ENCODE peak calls at places on chromosomes 1 and 21, in five cellular contexts. One of them, this sample, is unnamed.
A peak's percentile ranks its signal among the peaks of the same experiment; 100 is the strongest.

GRCh38 chr1:75791022-75791421 is 5.0 kb downstream of the RABGGTB start:
- DNase-seq in neuronal stem cell: no peak
- DNase-seq in HCT116: no peak
- DNase-seq in tibial artery: no peak
- DNase-seq in endodermal cell: no peak
- DNase-seq in this sample: no peak

GRCh38 chr21:17463441-17463840 is 49.4 kb upstream of the CXADR start:
- DNase-seq in endodermal cell: no peak
- DNase-seq in tibial artery: no peak
- DNase-seq in neuronal stem cell: no peak
- DNase-seq in HCT116: no peak
- DNase-seq in this sample: no peak

GRCh38 chr21:25572895-25573310 is 34.4 kb downstream of the MRPL39 start:
- DNase-seq in tibial artery: no peak
- DNase-seq in neuronal stem cell: no peak
- DNase-seq in endodermal cell: no peak
- DNase-seq in HCT116: no peak
- DNase-seq in this sample: no peak

GRCh38 chr1:230120949-230121381 is 53.9 kb downstream of the GALNT2 start:
- DNase-seq in tibial artery: no peak
- DNase-seq in HCT116: peak; percentile 10
- DNase-seq in endodermal cell: peak; percentile 79
- DNase-seq in neuronal stem cell: no peak
- DNase-seq in this sample: no peak

GRCh38 chr1:52364235-52364839 is 1.7 kb downstream of the CC2D1B start:
- DNase-seq in endodermal cell: peak; percentile 66
- DNase-seq in HCT116: no peak
- DNase-seq in neuronal stem cell: no peak
- DNase-seq in tibial artery: no peak
- DNase-seq in this sample: no peak

GRCh38 chr1:97350241-97350640 is 570.6 kb downstream of the DPYD start:
- DNase-seq in tibial artery: no peak
- DNase-seq in endodermal cell: no peak
- DNase-seq in neuronal stem cell: no peak
- DNase-seq in HCT116: no peak
- DNase-seq in this sample: no peak

GRCh38 chr1:221741364-221741970 is 422 bp downstream of the DUSP10 start:
- DNase-seq in HCT116: no peak
- DNase-seq in tibial artery: no peak
- DNase-seq in endodermal cell: peak; percentile 77
- DNase-seq in neuronal stem cell: peak; percentile 47
- DNase-seq in this sample: peak; percentile 66

GRCh38 chr1:184888505-184888904 is 85.8 kb downstream of the NIBAN1 start:
- DNase-seq in neuronal stem cell: no peak
- DNase-seq in tibial artery: no peak
- DNase-seq in endodermal cell: no peak
- DNase-seq in HCT116: peak; percentile 13
- DNase-seq in this sample: no peak

GRCh38 chr1:215923129-215923824 is 356.2 kb downstream of the KCTD3 start:
- DNase-seq in neuronal stem cell: no peak
- DNase-seq in HCT116: no peak
- DNase-seq in endodermal cell: no peak
- DNase-seq in tibial artery: no peak
- DNase-seq in this sample: no peak

GRCh38 chr1:227016990-227017389 is 76.9 kb downstream of the COQ8A start:
- DNase-seq in neuronal stem cell: no peak
- DNase-seq in tibial artery: no peak
- DNase-seq in endodermal cell: no peak
- DNase-seq in HCT116: no peak
- DNase-seq in this sample: no peak

GRCh38 chr1:33085332-33085731 is 4.4 kb downstream of the AZIN2 start:
- DNase-seq in tibial artery: no peak
- DNase-seq in HCT116: no peak
- DNase-seq in endodermal cell: no peak
- DNase-seq in neuronal stem cell: no peak
- DNase-seq in this sample: no peak

GRCh38 chr1:30506785-30507312 is 216.5 kb downstream of the MATN1 start:
- DNase-seq in tibial artery: peak; percentile 25
- DNase-seq in neuronal stem cell: no peak
- DNase-seq in HCT116: no peak
- DNase-seq in endodermal cell: no peak
- DNase-seq in this sample: no peak

GRCh38 chr1:183911285-183911684 is 106.4 kb downstream of the RGL1 start:
- DNase-seq in tibial artery: no peak
- DNase-seq in endodermal cell: no peak
- DNase-seq in HCT116: no peak
- DNase-seq in neuronal stem cell: no peak
- DNase-seq in this sample: no peak

GRCh38 chr1:61337037-61337436 is 254.7 kb downstream of the NFIA start:
- DNase-seq in HCT116: no peak
- DNase-seq in tibial artery: no peak
- DNase-seq in endodermal cell: peak; percentile 51
- DNase-seq in neuronal stem cell: no peak
- DNase-seq in this sample: no peak

GRCh38 chr1:37267111-37267835 is 207.1 kb upstream of the ZC3H12A start:
- DNase-seq in endodermal cell: no peak
- DNase-seq in tibial artery: peak; percentile 33
- DNase-seq in HCT116: no peak
- DNase-seq in neuronal stem cell: no peak
- DNase-seq in this sample: no peak

GRCh38 chr1:8497196-8497878 is 179.4 kb downstream of the SLC45A1 start:
- DNase-seq in HCT116: no peak
- DNase-seq in endodermal cell: no peak
- DNase-seq in tibial artery: no peak
- DNase-seq in neuronal stem cell: no peak
- DNase-seq in this sample: no peak

GRCh38 chr1:182740120-182740519 is 49.5 kb upstream of the NPL start:
- DNase-seq in endodermal cell: no peak
- DNase-seq in neuronal stem cell: no peak
- DNase-seq in HCT116: no peak
- DNase-seq in tibial artery: no peak
- DNase-seq in this sample: no peak

GRCh38 chr1:210882414-210883221 is 251.3 kb downstream of the KCNH1 start:
- DNase-seq in endodermal cell: no peak
- DNase-seq in HCT116: no peak
- DNase-seq in neuronal stem cell: no peak
- DNase-seq in tibial artery: no peak
- DNase-seq in this sample: no peak

GRCh38 chr1:24297852-24298232 is 21.3 kb upstream of the GRHL3 start:
- DNase-seq in tibial artery: no peak
- DNase-seq in HCT116: no peak
- DNase-seq in endodermal cell: no peak
- DNase-seq in neuronal stem cell: no peak
- DNase-seq in this sample: no peak

GRCh38 chr21:26781331-26781730 is 63.9 kb downstream of the ADAMTS1 start:
- DNase-seq in endodermal cell: no peak
- DNase-seq in HCT116: no peak
- DNase-seq in neuronal stem cell: no peak
- DNase-seq in tibial artery: no peak
- DNase-seq in this sample: no peak

GRCh38 chr1:156625436-156626078 is 6.3 kb downstream of the HAPLN2 start:
- DNase-seq in endodermal cell: peak; percentile 86
- DNase-seq in neuronal stem cell: no peak
- DNase-seq in tibial artery: peak; percentile 77
- DNase-seq in HCT116: no peak
- DNase-seq in this sample: no peak

GRCh38 chr1:29753244-29753643 is 516.9 kb downstream of the PTPRU start:
- DNase-seq in tibial artery: no peak
- DNase-seq in HCT116: no peak
- DNase-seq in neuronal stem cell: no peak
- DNase-seq in endodermal cell: peak; percentile 4
- DNase-seq in this sample: no peak

GRCh38 chr21:21163904-21164303 is 165.7 kb downstream of the NCAM2 start:
- DNase-seq in neuronal stem cell: peak; percentile 31
- DNase-seq in endodermal cell: peak; percentile 69
- DNase-seq in HCT116: peak; percentile 7
- DNase-seq in tibial artery: no peak
- DNase-seq in this sample: no peak

GRCh38 chr1:199861020-199861795 is 166.3 kb upstream of the NR5A2 start:
- DNase-seq in HCT116: no peak
- DNase-seq in endodermal cell: no peak
- DNase-seq in neuronal stem cell: no peak
- DNase-seq in tibial artery: no peak
- DNase-seq in this sample: no peak

GRCh38 chr1:18597159-18598042 is 33.2 kb upstream of the PAX7 start:
- DNase-seq in tibial artery: no peak
- DNase-seq in neuronal stem cell: peak; percentile 61
- DNase-seq in endodermal cell: peak; percentile 93
- DNase-seq in HCT116: no peak
- DNase-seq in this sample: peak; percentile 69

GRCh38 chr1:32896451-32896850 is 4.7 kb downstream of the TMEM54 start:
- DNase-seq in HCT116: no peak
- DNase-seq in tibial artery: peak; percentile 40
- DNase-seq in neuronal stem cell: no peak
- DNase-seq in endodermal cell: no peak
- DNase-seq in this sample: no peak

GRCh38 chr1:151892190-151892589 is 17.1 kb downstream of the THEM4 start:
- DNase-seq in HCT116: no peak
- DNase-seq in tibial artery: no peak
- DNase-seq in endodermal cell: no peak
- DNase-seq in neuronal stem cell: no peak
- DNase-seq in this sample: no peak

GRCh38 chr1:153553691-153554608 is 4.9 kb upstream of the S100A3 start:
- DNase-seq in HCT116: no peak
- DNase-seq in tibial artery: peak; percentile 71
- DNase-seq in endodermal cell: no peak
- DNase-seq in neuronal stem cell: no peak
- DNase-seq in this sample: no peak

GRCh38 chr1:153561401-153561985 is 4.2 kb downstream of the S100A2 start:
- DNase-seq in tibial artery: no peak
- DNase-seq in HCT116: no peak
- DNase-seq in endodermal cell: no peak
- DNase-seq in neuronal stem cell: no peak
- DNase-seq in this sample: no peak

GRCh38 chr1:153560771-153561170 is 4.9 kb downstream of the S100A2 start:
- DNase-seq in tibial artery: no peak
- DNase-seq in HCT116: no peak
- DNase-seq in neuronal stem cell: no peak
- DNase-seq in endodermal cell: no peak
- DNase-seq in this sample: no peak

GRCh38 chr1:153560241-153560640 is 5.4 kb downstream of the S100A2 start:
- DNase-seq in endodermal cell: no peak
- DNase-seq in HCT116: no peak
- DNase-seq in tibial artery: no peak
- DNase-seq in neuronal stem cell: no peak
- DNase-seq in this sample: no peak

GRCh38 chr1:153557877-153558276 is 7.8 kb downstream of the S100A2 start:
- DNase-seq in endodermal cell: no peak
- DNase-seq in HCT116: no peak
- DNase-seq in tibial artery: no peak
- DNase-seq in neuronal stem cell: no peak
- DNase-seq in this sample: no peak
- H3K4me3 ChIP-seq in endodermal cell: no peak overlapping the region
- H3K4me3 ChIP-seq in HCT116: no peak overlapping the region
- H3K4me3 ChIP-seq in tibial artery: no peak overlapping the region
- H3K4me3 ChIP-seq in neuronal stem cell: no peak overlapping the region
- H3K4me3 ChIP-seq in this sample: no peak overlapping the region

GRCh38 chr1:205312866-205313680 is 8.5 kb downstream of the NUAK2 start:
- DNase-seq in tibial artery: no peak
- DNase-seq in neuronal stem cell: no peak
- DNase-seq in endodermal cell: peak; percentile 64
- DNase-seq in HCT116: no peak
- DNase-seq in this sample: no peak
- H3K4me1 ChIP-seq in tibial artery: no peaks in the 10 kb centered on the region
- H3K4me1 ChIP-seq in neuronal stem cell: peaks cover 56% of the 10 kb centered on the region
- H3K4me1 ChIP-seq in endodermal cell: peaks cover 27% of the 10 kb centered on the region
- H3K4me1 ChIP-seq in HCT116: peaks cover 18% of the 10 kb centered on the region
- H3K4me1 ChIP-seq in this sample: no peaks in the 10 kb centered on the region

GRCh38 chr1:25430666-25431494 is at the start of gene MACO1:
- DNase-seq in tibial artery: peak; percentile 98
- DNase-seq in HCT116: peak; percentile 90
- DNase-seq in neuronal stem cell: peak; percentile 97
- DNase-seq in endodermal cell: peak; percentile 99
- DNase-seq in this sample: peak; percentile 98

GRCh38 chr1:25433389-25434186 is 2.9 kb downstream of the MACO1 start:
- DNase-seq in endodermal cell: no peak
- DNase-seq in HCT116: no peak
- DNase-seq in neuronal stem cell: no peak
- DNase-seq in tibial artery: no peak
- DNase-seq in this sample: no peak

GRCh38 chr1:25431495-25432363 is 1.0 kb downstream of the MACO1 start:
- DNase-seq in HCT116: no peak
- DNase-seq in tibial artery: peak; percentile 67
- DNase-seq in endodermal cell: no peak
- DNase-seq in neuronal stem cell: peak; percentile 8
- DNase-seq in this sample: no peak

GRCh38 chr1:25432364-25432719 is 1.6 kb downstream of the MACO1 start:
- DNase-seq in HCT116: no peak
- DNase-seq in tibial artery: no peak
- DNase-seq in endodermal cell: no peak
- DNase-seq in neuronal stem cell: no peak
- DNase-seq in this sample: no peak

DNA sequence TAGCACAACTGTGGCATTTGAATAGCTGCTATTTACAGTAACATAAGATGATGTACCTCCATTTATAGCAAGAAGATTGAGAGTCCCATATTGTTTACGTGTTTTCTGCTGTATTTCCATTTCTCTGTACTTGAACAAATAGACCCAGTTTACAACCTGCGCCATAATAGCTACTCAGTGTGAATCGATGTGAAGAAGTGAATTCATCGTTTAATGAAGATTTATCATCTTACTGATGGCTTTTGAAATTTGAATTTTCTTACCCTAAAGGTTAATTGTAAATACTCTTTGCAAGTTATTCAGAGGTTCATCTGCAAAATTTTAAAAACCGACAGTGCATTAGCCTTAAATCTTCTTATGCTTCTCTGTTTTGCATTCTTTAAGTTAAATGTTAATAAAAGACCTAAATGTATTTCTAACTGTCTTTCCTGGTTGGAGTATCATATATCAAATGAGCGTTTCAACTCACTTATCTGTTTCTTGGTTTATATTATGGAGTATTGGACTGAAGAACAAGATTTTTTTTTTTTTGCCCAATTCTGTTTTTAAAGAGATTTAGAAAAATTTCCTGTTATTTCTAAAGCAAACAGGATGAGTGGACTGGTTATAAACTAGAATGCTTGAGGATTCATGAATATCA is 2.2 kb downstream of the MACO1 start:
- DNase-seq in neuronal stem cell: no peak
- DNase-seq in tibial artery: no peak
- DNase-seq in endodermal cell: no peak
- DNase-seq in HCT116: no peak
- DNase-seq in this sample: no peak
- H3K4me3 ChIP-seq in neuronal stem cell: no peak overlapping the region
- H3K4me3 ChIP-seq in tibial artery: peak overlapping the region; percentile 99
- H3K4me3 ChIP-seq in endodermal cell: peak overlapping the region; percentile 94
- H3K4me3 ChIP-seq in HCT116: no peak overlapping the region
- H3K4me3 ChIP-seq in this sample: peak overlapping the region; percentile 99

GRCh38 chr1:189175889-189176288 is 1301.8 kb downstream of the BRINP3 start:
- DNase-seq in endodermal cell: no peak
- DNase-seq in neuronal stem cell: no peak
- DNase-seq in HCT116: no peak
- DNase-seq in tibial artery: no peak
- DNase-seq in this sample: no peak

GRCh38 chr1:189185077-189185476 is 1292.6 kb downstream of the BRINP3 start:
- DNase-seq in tibial artery: no peak
- DNase-seq in neuronal stem cell: no peak
- DNase-seq in endodermal cell: no peak
- DNase-seq in HCT116: no peak
- DNase-seq in this sample: no peak

GRCh38 chr1:189180057-189180456 is 1297.6 kb downstream of the BRINP3 start:
- DNase-seq in neuronal stem cell: no peak
- DNase-seq in tibial artery: no peak
- DNase-seq in endodermal cell: no peak
- DNase-seq in HCT116: no peak
- DNase-seq in this sample: no peak
- H3K4me1 ChIP-seq in neuronal stem cell: no peaks in the 10 kb centered on the region
- H3K4me1 ChIP-seq in tibial artery: no peaks in the 10 kb centered on the region
- H3K4me1 ChIP-seq in endodermal cell: no peaks in the 10 kb centered on the region
- H3K4me1 ChIP-seq in HCT116: no peaks in the 10 kb centered on the region
- H3K4me1 ChIP-seq in this sample: no peaks in the 10 kb centered on the region

This sample was measured in ascending aorta.